ENCODE peak calls at places on chromosomes 7 and 10, in four cellular contexts. One of them, this sample, is unnamed.

GRCh38 chr7:104264281-104264680 is 56.5 kb upstream of the ORC5 start:
- DNase-seq in NCI-H1048: no peak
- DNase-seq in aorta: no peak
- DNase-seq in heart right ventricle: no peak
- DNase-seq in this sample: no peak

GRCh38 chr7:2452074-2452507 is 24.1 kb downstream of the GRIFIN start:
- DNase-seq in NCI-H1048: no peak
- DNase-seq in aorta: no peak
- DNase-seq in heart right ventricle: no peak
- DNase-seq in this sample: no peak

GRCh38 chr7:41162612-41163011 is 540.3 kb downstream of the INHBA start:
- DNase-seq in NCI-H1048: no peak
- DNase-seq in aorta: no peak
- DNase-seq in heart right ventricle: no peak
- DNase-seq in this sample: no peak

GRCh38 chr7:93178213-93178612 is 30.0 kb upstream of the SAMD9L start:
- DNase-seq in NCI-H1048: no peak
- DNase-seq in aorta: no peak
- DNase-seq in heart right ventricle: no peak
- DNase-seq in this sample: peak; percentile 2

GRCh38 chr10:86411281-86411841 is 44.8 kb upstream of the GRID1 start:
- DNase-seq in NCI-H1048: no peak
- DNase-seq in aorta: no peak
- DNase-seq in heart right ventricle: no peak
- DNase-seq in this sample: no peak

GRCh38 chr7:135342887-135343286 is 109.2 kb downstream of the STRA8 start:
- DNase-seq in NCI-H1048: no peak
- DNase-seq in aorta: no peak
- DNase-seq in heart right ventricle: peak; percentile 60
- DNase-seq in this sample: peak; percentile 78

GRCh38 chr7:77348371-77348813 is 67.8 kb downstream of the GSAP start:
- DNase-seq in NCI-H1048: no peak
- DNase-seq in aorta: no peak
- DNase-seq in heart right ventricle: peak; percentile 30
- DNase-seq in this sample: no peak

GRCh38 chr7:45203947-45204445 is 46.4 kb downstream of the RAMP3 start:
- DNase-seq in NCI-H1048: no peak
- DNase-seq in aorta: no peak
- DNase-seq in heart right ventricle: no peak
- DNase-seq in this sample: no peak